ENCODE peak calls at places on chromosomes 13 and 19, in six cellular contexts. R is K562, P is HepG2, V is SK-N-SH, F is H1, A is GM12878. N is an unnamed sample.

GRCh38 chr19:51294211-51294976 is 17.1 kb upstream of the IGLON5 start:
- DNase-seq in R (no peak), P (no peak), V (no peak), F (peak), A (no peak), N (no peak)

GRCh38 chr13:87524775-87525174 is 146.4 kb upstream of the SLITRK5 start:
- DNase-seq in R (no peak), P (no peak), V (no peak), F (no peak), A (no peak), N (no peak)

GRCh38 chr13:73338389-73338788 is 279.6 kb downstream of the KLF5 start:
- DNase-seq in R (no peak), P (no peak), V (no peak), F (no peak), A (no peak), N (peak)

GRCh38 chr19:43651758-43652545 is 12.3 kb upstream of the CADM4 start:
- DNase-seq in R (peak), P (peak), V (peak), F (peak), A (no peak), N (peak)

GRCh38 chr19:13095934-13096890 is 6.4 kb downstream of the LYL1 start:
- DNase-seq in R (peak), P (peak), V (peak), F (peak), A (no peak), N (peak)

GRCh38 chr19:41627966-41628675 is 1.2 kb upstream of the CEACAM4 start:
- DNase-seq in R (no peak), P (no peak), V (no peak), F (no peak), A (no peak), N (no peak)

GRCh38 chr19:35404879-35405622 is 34.2 kb downstream of the GPR42 start:
- DNase-seq in R (peak), P (peak), V (no peak), F (no peak), A (peak), N (peak)

GRCh38 chr19:992670-993055 is 7.6 kb upstream of the GRIN3B start:
- DNase-seq in R (no peak), P (no peak), V (no peak), F (no peak), A (no peak), N (no peak)

GRCh38 chr13:113880651-113881611 is 17.1 kb upstream of the GAS6 start:
- DNase-seq in R (no peak), P (no peak), V (no peak), F (no peak), A (no peak), N (no peak)

GRCh38 chr19:35995655-35995993 is 636 bp downstream of the SDHAF1 start:
- DNase-seq in R (peak), P (peak), V (peak), F (peak), A (no peak), N (peak)

GRCh38 chr13:49347650-49348385 is 96.0 kb downstream of the CAB39L start:
- DNase-seq in R (no peak), P (no peak), V (no peak), F (no peak), A (no peak), N (no peak)

GRCh38 chr13:75544681-75545333 is 4.8 kb upstream of the UCHL3 start:
- DNase-seq in R (no peak), P (peak), V (no peak), F (no peak), A (no peak), N (peak)

GRCh38 chr13:33776510-33776909 is 41.4 kb upstream of the RFC3 start:
- DNase-seq in R (no peak), P (no peak), V (no peak), F (no peak), A (no peak), N (no peak)

GRCh38 chr19:21611659-21612402 is 106.4 kb downstream of the ZNF429 start:
- DNase-seq in R (no peak), P (no peak), V (no peak), F (no peak), A (no peak), N (no peak)

GRCh38 chr19:35354898-35355297 is 3.4 kb upstream of the FFAR3 start:
- DNase-seq in R (no peak), P (no peak), V (no peak), F (no peak), A (peak), N (no peak)

GRCh38 chr19:32241957-32242710 is 103.3 kb upstream of the ZNF507 start:
- DNase-seq in R (no peak), P (no peak), V (no peak), F (no peak), A (no peak), N (no peak)

GRCh38 chr19:24099829-24100228 is 12.8 kb downstream of the ZNF254 start:
- DNase-seq in R (no peak), P (no peak), V (no peak), F (no peak), A (no peak), N (no peak)

GRCh38 chr19:3478409-3479176 is 1.7 kb downstream of the SMIM24 start:
- DNase-seq in R (peak), P (no peak), V (no peak), F (no peak), A (no peak), N (no peak)

GRCh38 chr19:16467581-16467980 is 4.2 kb downstream of the EPS15L1 start:
- DNase-seq in R (no peak), P (no peak), V (peak), F (no peak), A (no peak), N (no peak)

GRCh38 chr19:3184847-3185481 is 766 bp upstream of the NCLN start:
- DNase-seq in R (peak), P (no peak), V (peak), F (no peak), A (no peak), N (peak)

GRCh38 chr19:29616541-29616940 is 10.5 kb downstream of the POP4 start:
- DNase-seq in R (no peak), P (no peak), V (no peak), F (no peak), A (no peak), N (no peak)

GRCh38 chr13:87669379-87669978 is 1.7 kb upstream of the SLITRK5 start:
- DNase-seq in R (peak), P (peak), V (peak), F (no peak), A (no peak), N (peak)

GRCh38 chr19:1592023-1592754 is 476 bp downstream of the MBD3 start:
- DNase-seq in R (peak), P (peak), V (peak), F (peak), A (peak), N (peak)

GRCh38 chr19:33472696-33473624 is 48.6 kb downstream of the PEPD start:
- DNase-seq in R (no peak), P (no peak), V (no peak), F (no peak), A (no peak), N (no peak)

GRCh38 chr19:28039677-28040381 is 1173.1 kb downstream of the UQCRFS1 start:
- DNase-seq in R (no peak), P (no peak), V (no peak), F (no peak), A (no peak), N (no peak)

GRCh38 chr19:3397266-3398022 is 31.1 kb downstream of the NFIC start:
- DNase-seq in R (peak), P (peak), V (peak), F (peak), A (no peak), N (peak)

GRCh38 chr13:46962286-46962941 is 65.6 kb upstream of the HTR2A start:
- DNase-seq in R (no peak), P (no peak), V (no peak), F (no peak), A (no peak), N (no peak)

GRCh38 chr19:29645911-29646310 is 19.4 kb upstream of the PLEKHF1 start:
- DNase-seq in R (no peak), P (peak), V (no peak), F (no peak), A (no peak), N (no peak)

GRCh38 chr13:25046985-25047660 is 48.8 kb upstream of the PABPC3 start:
- DNase-seq in R (no peak), P (no peak), V (peak), F (peak), A (no peak), N (no peak)

GRCh38 chr13:29743229-29743786 is 107.1 kb downstream of the UBL3 start:
- DNase-seq in R (no peak), P (no peak), V (peak), F (no peak), A (no peak), N (no peak)

GRCh38 chr13:22915442-22916082 is 265.2 kb upstream of the SGCG start:
- DNase-seq in R (peak), P (no peak), V (peak), F (peak), A (no peak), N (peak)

GRCh38 chr19:46351241-46352041 is 4.6 kb downstream of the PPP5C start:
- DNase-seq in R (no peak), P (no peak), V (no peak), F (no peak), A (no peak), N (no peak)

GRCh38 chr13:97810152-97810551 is 143.3 kb upstream of the IPO5 start:
- DNase-seq in R (no peak), P (peak), V (peak), F (no peak), A (no peak), N (no peak)

GRCh38 chr19:58560921-58561320 is 2.5 kb upstream of the UBE2M start:
- DNase-seq in R (no peak), P (no peak), V (no peak), F (no peak), A (no peak), N (no peak)

GRCh38 chr19:5231857-5232503 is 108.6 kb downstream of the PTPRS start:
- DNase-seq in R (no peak), P (no peak), V (no peak), F (no peak), A (no peak), N (no peak)

GRCh38 chr19:35525873-35526272 is 2.2 kb downstream of the SBSN start:
- DNase-seq in R (no peak), P (no peak), V (no peak), F (no peak), A (no peak), N (no peak)

GRCh38 chr19:51071006-51071405 is 6.1 kb upstream of the KLK13 start:
- DNase-seq in R (no peak), P (no peak), V (no peak), F (no peak), A (no peak), N (no peak)

GRCh38 chr19:15284091-15284490 is 48.2 kb downstream of the BRD4 start:
- DNase-seq in R (no peak), P (no peak), V (no peak), F (no peak), A (no peak), N (no peak)

GRCh38 chr19:15283141-15283885 is 49.0 kb downstream of the BRD4 start:
- DNase-seq in R (no peak), P (no peak), V (no peak), F (no peak), A (no peak), N (no peak)

GRCh38 chr19:15280915-15281683 is 48.9 kb upstream of the EPHX3 start:
- DNase-seq in R (no peak), P (peak), V (peak), F (no peak), A (no peak), N (peak)

GRCh38 chr19:15280048-15280725 is 47.9 kb upstream of the EPHX3 start:
- DNase-seq in R (no peak), P (no peak), V (no peak), F (no peak), A (no peak), N (no peak)

GRCh38 chr19:15282311-15282705 is 50.0 kb downstream of the BRD4 start:
- DNase-seq in R (no peak), P (no peak), V (no peak), F (no peak), A (no peak), N (no peak)
- H3K4me2 ChIP-seq in R (no peak), P (no peak), V (no peak), F (no peak), A (no peak), N (peak)

DNA sequence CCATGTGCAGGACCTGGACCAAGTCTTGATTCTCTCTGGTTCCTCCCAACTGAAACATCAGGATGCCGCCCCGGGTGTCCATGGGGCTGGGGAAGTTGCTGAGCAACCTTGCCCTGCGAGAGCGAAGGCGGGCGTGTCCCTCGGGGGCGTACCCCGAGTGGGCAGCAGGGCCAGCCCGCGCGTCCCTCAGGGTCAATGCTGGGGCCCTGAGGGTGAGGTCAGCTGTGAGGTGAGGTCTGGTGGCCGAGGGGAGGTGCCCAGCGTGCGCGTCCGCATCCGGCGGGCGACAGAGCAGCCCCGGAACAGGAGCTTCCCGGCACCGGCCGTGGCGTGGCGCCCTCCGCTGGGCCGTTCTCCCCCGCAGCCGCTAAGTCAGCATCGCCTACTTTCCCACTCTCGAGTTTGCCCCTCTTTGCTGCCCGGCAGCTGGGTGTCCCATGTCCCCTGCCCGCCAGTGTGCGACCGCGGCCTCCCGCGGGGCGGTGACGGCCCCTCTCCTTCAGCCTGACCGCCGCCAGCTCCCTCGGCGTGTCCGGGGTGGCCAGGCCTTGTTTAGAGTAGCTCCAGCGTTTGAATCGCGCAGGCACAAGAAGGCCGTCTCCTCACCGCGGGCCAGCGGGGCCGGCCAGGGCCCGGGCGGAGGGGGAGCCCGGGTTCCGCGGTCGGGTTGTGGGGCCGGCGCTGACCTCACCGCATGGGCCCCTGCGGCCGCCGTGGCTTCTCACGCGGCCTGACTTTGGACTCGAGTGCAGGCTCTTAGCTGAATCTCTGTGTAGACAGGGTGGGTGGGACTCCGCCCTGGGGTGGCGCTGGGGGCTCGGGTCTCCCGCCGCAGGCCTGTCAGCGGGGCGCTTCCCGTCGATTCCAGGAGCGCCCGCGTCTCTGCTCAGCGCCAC is 33.0 kb downstream of the GJA3 start:
- DNase-seq in R (no peak), P (peak), V (peak), F (peak), A (no peak), N (peak)
- TF ChIP-seq RFX5 in R (no peak), P (no peak), V (no peak), F (no peak), A (no peak), N (no peak)

DNA sequence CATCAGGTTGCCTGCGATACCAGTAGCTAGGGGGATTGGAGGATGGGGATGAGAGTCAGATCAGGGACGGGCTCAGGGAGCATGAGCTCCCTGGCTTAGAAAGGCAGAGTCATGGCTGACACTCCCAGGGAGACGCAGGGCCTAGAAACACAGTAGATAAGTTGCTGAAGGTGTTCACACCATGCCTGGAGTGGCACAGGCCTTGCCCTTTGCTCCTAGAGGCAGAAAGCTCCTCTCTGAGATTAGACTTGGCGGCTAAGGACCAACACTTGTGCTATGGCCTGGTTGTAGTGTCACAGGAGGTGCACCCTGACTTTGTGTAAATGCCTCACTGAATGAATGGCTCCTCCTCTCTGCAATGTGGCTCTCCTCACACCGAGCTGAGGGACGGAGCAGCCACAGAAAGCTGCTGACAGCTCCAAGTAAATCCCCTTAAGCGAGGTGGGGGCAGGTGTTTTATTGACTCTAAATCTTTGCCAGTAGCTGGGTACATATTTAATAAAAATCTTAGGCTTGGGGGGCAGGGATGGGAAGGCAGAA is 55.1 kb downstream of the SIAH3 start:
- DNase-seq in R (no peak), P (no peak), V (no peak), F (no peak), A (no peak), N (no peak)
- TF ChIP-seq EP300 in R (no peak), P (no peak), V (no peak), F (no peak), A (no peak), N (no peak)

GRCh38 chr19:47730521-47730889 is 14.8 kb upstream of the NOP53 start:
- DNase-seq in R (no peak), P (no peak), V (no peak), F (no peak), A (no peak), N (no peak)

GRCh38 chr19:47730910-47731309 is 14.4 kb upstream of the NOP53 start:
- DNase-seq in R (no peak), P (no peak), V (no peak), F (no peak), A (no peak), N (no peak)

GRCh38 chr19:47726467-47726866 is 13.2 kb downstream of the EHD2 start:
- DNase-seq in R (no peak), P (no peak), V (no peak), F (no peak), A (no peak), N (no peak)

GRCh38 chr19:47729799-47730520 is 15.4 kb upstream of the NOP53 start:
- DNase-seq in R (peak), P (peak), V (peak), F (peak), A (no peak), N (peak)

GRCh38 chr19:47729468-47729798 is 15.9 kb upstream of the NOP53 start:
- DNase-seq in R (peak), P (no peak), V (no peak), F (peak), A (no peak), N (peak)
- H3K4me2 ChIP-seq in R (peak), P (peak), V (peak), F (peak), A (no peak), N (peak)

DNA sequence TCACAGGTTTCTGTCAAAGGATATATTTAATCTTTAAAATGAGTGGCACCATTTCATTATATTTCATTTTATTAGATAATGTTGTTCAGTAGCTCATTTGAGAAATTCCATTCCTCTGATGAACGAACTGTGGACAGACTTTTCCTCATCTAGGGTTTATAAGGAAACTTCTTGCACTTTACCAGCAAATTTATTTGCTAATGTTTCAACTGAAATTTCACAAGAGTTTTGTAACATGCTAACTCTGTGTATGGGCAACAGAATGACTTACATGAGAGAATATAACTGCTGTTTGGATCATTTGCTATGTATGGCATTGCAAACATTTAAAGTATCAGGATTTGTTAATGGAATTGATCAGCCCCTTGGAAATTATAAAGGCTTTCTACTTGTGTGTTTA is 3.7 kb upstream of the IRS2 start:
- DNase-seq in R (no peak), P (no peak), V (no peak), F (no peak), A (no peak), N (no peak)
- TF ChIP-seq RFX5 in R (no peak), P (no peak), V (no peak), F (no peak), A (no peak), N (no peak)

DNA sequence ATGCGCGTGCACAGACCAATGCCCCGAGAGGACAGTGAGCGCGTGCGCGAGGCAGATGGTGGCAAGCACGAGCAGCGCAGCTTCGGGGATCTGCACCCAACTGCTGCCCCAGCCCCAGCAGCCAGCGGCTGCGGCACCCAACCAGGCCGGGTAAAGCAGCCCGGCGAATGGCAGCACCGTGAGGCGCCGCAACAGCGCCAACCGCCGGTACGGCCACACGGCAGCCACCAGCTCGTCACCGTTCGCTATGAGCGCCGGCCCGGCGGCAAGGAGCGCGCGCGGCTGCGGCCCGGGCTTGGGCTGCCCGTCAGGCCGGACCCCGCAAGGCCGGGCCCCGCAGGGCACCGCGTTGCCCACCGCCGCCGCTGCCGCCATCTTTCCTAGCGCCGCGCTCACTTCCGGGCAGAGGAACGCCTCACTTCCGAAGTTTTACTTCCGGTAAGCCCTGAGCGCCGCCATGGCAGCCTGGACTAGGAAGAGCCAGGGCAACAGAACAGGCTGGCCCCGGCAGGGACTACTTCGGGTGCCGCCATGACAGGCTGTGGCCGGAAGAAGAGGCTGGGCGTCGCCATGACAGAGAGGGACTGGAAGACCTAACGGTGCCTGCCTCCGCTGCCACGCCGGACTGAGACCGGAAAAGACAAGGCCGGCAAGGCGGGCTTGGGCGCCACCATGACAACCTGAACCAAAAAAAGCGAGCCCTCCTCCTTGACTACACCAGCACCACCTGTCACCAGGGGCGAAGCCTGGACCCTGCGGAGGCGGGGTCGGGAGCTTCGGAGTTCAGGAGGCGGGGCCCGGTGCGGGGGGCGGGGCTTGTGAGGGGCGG is at the start of gene ATP13A1:
- DNase-seq in R (peak), P (peak), V (peak), F (peak), A (peak), N (peak)
- TF ChIP-seq EP300 in R (no peak), P (no peak), V (no peak), F (no peak), A (no peak), N (no peak)

N was measured in A549.